ENCODE peak calls at places on chromosomes 12 and 14, in four cellular contexts. One of them, this sample, is unnamed.

GRCh38 chr12:83886479-83886878 is 1026.1 kb downstream of the SLC6A15 start:
- DNase-seq in astrocyte of the spinal cord: no peak
- DNase-seq in heart left ventricle: no peak
- DNase-seq in breast epithelium: no peak
- DNase-seq in this sample: no peak

GRCh38 chr12:127548123-127548553 is 718.8 kb upstream of the TMEM132C start:
- DNase-seq in breast epithelium: no peak
- DNase-seq in astrocyte of the spinal cord: peak
- DNase-seq in heart left ventricle: no peak
- DNase-seq in this sample: no peak

GRCh38 chr14:104244221-104245011 is 106.0 kb downstream of the KIF26A start:
- DNase-seq in heart left ventricle: peak
- DNase-seq in astrocyte of the spinal cord: no peak
- DNase-seq in breast epithelium: no peak
- DNase-seq in this sample: no peak

GRCh38 chr14:62934439-62934838 is 110.8 kb downstream of the KCNH5 start:
- DNase-seq in astrocyte of the spinal cord: no peak
- DNase-seq in heart left ventricle: no peak
- DNase-seq in breast epithelium: no peak
- DNase-seq in this sample: no peak

GRCh38 chr12:92059976-92060375 is 85.7 kb downstream of the BTG1 start:
- DNase-seq in astrocyte of the spinal cord: peak
- DNase-seq in breast epithelium: no peak
- DNase-seq in heart left ventricle: no peak
- DNase-seq in this sample: no peak

GRCh38 chr14:54866588-54866987 is 36.0 kb downstream of the GCH1 start:
- DNase-seq in heart left ventricle: no peak
- DNase-seq in breast epithelium: no peak
- DNase-seq in astrocyte of the spinal cord: no peak
- DNase-seq in this sample: no peak

GRCh38 chr14:88791629-88792571 is 853 bp downstream of the EML5 start:
- DNase-seq in heart left ventricle: no peak
- DNase-seq in breast epithelium: no peak
- DNase-seq in astrocyte of the spinal cord: no peak
- DNase-seq in this sample: no peak

GRCh38 chr12:126369487-126370463 is 1304.5 kb downstream of the AACS start:
- DNase-seq in breast epithelium: no peak
- DNase-seq in astrocyte of the spinal cord: peak
- DNase-seq in heart left ventricle: no peak
- DNase-seq in this sample: peak

GRCh38 chr12:5856692-5857091 is 88.4 kb downstream of the ANO2 start:
- DNase-seq in breast epithelium: no peak
- DNase-seq in astrocyte of the spinal cord: peak
- DNase-seq in heart left ventricle: no peak
- DNase-seq in this sample: no peak
- H3K4me3 ChIP-seq in breast epithelium: no peak
- H3K4me3 ChIP-seq in astrocyte of the spinal cord: no peak
- H3K4me3 ChIP-seq in heart left ventricle: no peak
- H3K4me3 ChIP-seq in this sample: no peak

GRCh38 chr12:128911861-128912260 is 58.6 kb downstream of the GLT1D1 start:
- DNase-seq in heart left ventricle: no peak
- DNase-seq in astrocyte of the spinal cord: no peak
- DNase-seq in breast epithelium: peak
- DNase-seq in this sample: no peak
- TF ChIP-seq CTCF in heart left ventricle: no peak
- TF ChIP-seq CTCF in astrocyte of the spinal cord: no peak
- TF ChIP-seq CTCF in breast epithelium: no peak
- TF ChIP-seq CTCF in this sample: no peak

GRCh38 chr14:59481407-59482119 is 2.6 kb downstream of the L3HYPDH start:
- DNase-seq in heart left ventricle: no peak
- DNase-seq in astrocyte of the spinal cord: peak
- DNase-seq in breast epithelium: no peak
- DNase-seq in this sample: no peak

GRCh38 chr14:59483360-59483759 is 848 bp downstream of the L3HYPDH start:
- DNase-seq in astrocyte of the spinal cord: peak
- DNase-seq in breast epithelium: no peak
- DNase-seq in heart left ventricle: no peak
- DNase-seq in this sample: no peak

GRCh38 chr14:59482120-59482434 is 2.1 kb downstream of the L3HYPDH start:
- DNase-seq in heart left ventricle: no peak
- DNase-seq in astrocyte of the spinal cord: no peak
- DNase-seq in breast epithelium: no peak
- DNase-seq in this sample: no peak

GRCh38 chr14:59483819-59484610 is at the start of the genes JKAMP and L3HYPDH:
- DNase-seq in breast epithelium: peak
- DNase-seq in astrocyte of the spinal cord: peak
- DNase-seq in heart left ventricle: peak
- DNase-seq in this sample: peak

GRCh38 chr14:59482471-59483331 is 1.5 kb downstream of the L3HYPDH start:
- DNase-seq in heart left ventricle: no peak
- DNase-seq in astrocyte of the spinal cord: peak
- DNase-seq in breast epithelium: peak
- DNase-seq in this sample: peak
- H3K4me3 ChIP-seq in heart left ventricle: peak
- H3K4me3 ChIP-seq in astrocyte of the spinal cord: peak
- H3K4me3 ChIP-seq in breast epithelium: peak
- H3K4me3 ChIP-seq in this sample: peak

GRCh38 chr12:117046425-117046824 is 52.8 kb downstream of the TESC start:
- DNase-seq in astrocyte of the spinal cord: no peak
- DNase-seq in breast epithelium: no peak
- DNase-seq in heart left ventricle: no peak
- DNase-seq in this sample: no peak

GRCh38 chr12:117045175-117045997 is 53.8 kb downstream of the TESC start:
- DNase-seq in breast epithelium: no peak
- DNase-seq in astrocyte of the spinal cord: no peak
- DNase-seq in heart left ventricle: no peak
- DNase-seq in this sample: no peak

GRCh38 chr12:117046861-117047530 is 52.2 kb downstream of the TESC start:
- DNase-seq in breast epithelium: no peak
- DNase-seq in heart left ventricle: no peak
- DNase-seq in astrocyte of the spinal cord: no peak
- DNase-seq in this sample: no peak

GRCh38 chr12:117044790-117045174 is 54.4 kb downstream of the TESC start:
- DNase-seq in astrocyte of the spinal cord: no peak
- DNase-seq in breast epithelium: no peak
- DNase-seq in heart left ventricle: no peak
- DNase-seq in this sample: no peak

DNA sequence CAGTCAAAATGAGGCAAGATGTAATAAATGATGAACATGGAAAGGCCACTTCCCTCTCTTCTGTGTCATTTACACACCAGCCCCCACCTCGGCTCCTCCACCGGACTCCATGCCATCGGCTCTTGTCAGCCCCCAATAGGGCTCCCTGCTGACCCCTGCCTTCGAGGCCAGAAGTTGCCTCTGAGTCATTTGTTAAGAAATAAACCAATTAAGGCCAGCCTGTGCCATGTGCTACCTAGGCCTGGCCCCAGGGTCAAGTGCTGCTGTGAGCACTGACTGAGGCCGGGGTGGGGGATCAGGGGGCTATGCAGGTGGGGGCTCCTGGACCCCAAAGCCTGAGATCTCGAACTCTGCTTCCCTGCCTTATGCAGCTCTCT is 53.2 kb downstream of the TESC start:
- DNase-seq in heart left ventricle: no peak
- DNase-seq in breast epithelium: no peak
- DNase-seq in astrocyte of the spinal cord: no peak
- DNase-seq in this sample: no peak
- TF ChIP-seq CTCF in heart left ventricle: no peak
- TF ChIP-seq CTCF in breast epithelium: no peak
- TF ChIP-seq CTCF in astrocyte of the spinal cord: no peak
- TF ChIP-seq CTCF in this sample: peak

GRCh38 chr12:94147377-94147990 is 893 bp upstream of the PLXNC1 start:
- DNase-seq in heart left ventricle: no peak
- DNase-seq in breast epithelium: no peak
- DNase-seq in astrocyte of the spinal cord: no peak
- DNase-seq in this sample: no peak
- H3K4me3 ChIP-seq in heart left ventricle: peak
- H3K4me3 ChIP-seq in breast epithelium: peak
- H3K4me3 ChIP-seq in astrocyte of the spinal cord: no peak
- H3K4me3 ChIP-seq in this sample: peak

DNA sequence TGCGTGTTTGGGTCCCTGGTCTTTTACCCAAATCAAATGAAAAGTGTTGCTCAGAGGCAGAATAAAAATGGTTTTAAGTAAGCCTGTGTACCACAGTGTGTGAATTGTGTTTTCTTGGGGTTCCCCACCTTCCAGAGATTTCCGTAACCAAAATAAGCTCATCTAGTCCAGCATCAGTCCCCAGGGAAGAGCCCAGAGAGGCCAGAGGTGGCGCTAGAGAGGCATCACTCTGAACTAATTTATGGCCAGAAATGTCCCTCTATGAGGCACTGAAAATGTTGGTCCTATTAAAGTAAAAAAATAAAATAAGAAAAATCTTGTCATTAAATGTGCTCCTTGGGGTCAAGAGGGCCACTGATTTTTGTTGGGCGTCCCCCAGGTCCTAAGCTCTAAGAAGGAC is 24.9 kb upstream of the PRKAB1 start:
- DNase-seq in breast epithelium: no peak
- DNase-seq in astrocyte of the spinal cord: no peak
- DNase-seq in heart left ventricle: no peak
- DNase-seq in this sample: no peak
- TF ChIP-seq CTCF in breast epithelium: no peak
- TF ChIP-seq CTCF in astrocyte of the spinal cord: peak
- TF ChIP-seq CTCF in heart left ventricle: peak
- TF ChIP-seq CTCF in this sample: peak